ENCODE peak calls at places on chromosomes 16 and 17, in nine cellular contexts. O is GM23248, W is neural progenitor cell, P is SK-N-SH, Y is OCI-LY7, G is HCT116, Q is MM.1S, K is hepatocyte, J is GM23338. C is an unnamed sample.

GRCh38 chr17:3772764-3773163 is 28.2 kb downstream of the ITGAE start:
- DNase-seq in J (peak), P (no peak), G (no peak), W (no peak), K (no peak), O (no peak), Y (no peak), Q (no peak), C (no peak)

GRCh38 chr17:69245617-69246016 is 17.0 kb upstream of the ABCA10 start:
- DNase-seq in O (no peak), P (no peak), Q (no peak), G (no peak), W (no peak), J (no peak), K (no peak), Y (no peak), C (no peak)

GRCh38 chr17:50979524-50979927 is 113.4 kb upstream of the TOB1 start:
- DNase-seq in O (no peak), K (no peak), P (no peak), Y (no peak), J (no peak), W (no peak), Q (no peak), G (no peak), C (no peak)

GRCh38 chr17:50661795-50662391 is 27.2 kb downstream of the ABCC3 start:
- DNase-seq in W (no peak), K (peak), Q (peak), G (peak), O (peak), P (peak), Y (peak), J (peak), C (peak)

GRCh38 chr16:53341787-53342186 is 92.5 kb upstream of the RBL2 start:
- DNase-seq in W (no peak), O (no peak), J (no peak), P (no peak), K (no peak), Y (no peak), Q (no peak), G (no peak), C (no peak)

GRCh38 chr16:48041861-48042435 is 113.8 kb downstream of the ABCC12 start:
- DNase-seq in P (no peak), K (peak), J (peak), Y (no peak), G (peak), O (no peak), Q (no peak), W (peak), C (peak)

GRCh38 chr16:2970563-2970962 is 1.4 kb downstream of the PAQR4 start:
- DNase-seq in G (no peak), J (no peak), W (no peak), P (no peak), Q (no peak), Y (no peak), K (no peak), O (no peak), C (no peak)

GRCh38 chr16:67504190-67505021 is 21.1 kb upstream of the AGRP start:
- DNase-seq in G (no peak), W (no peak), Y (peak), J (no peak), K (no peak), P (no peak), Q (peak), O (peak), C (peak)

GRCh38 chr16:47978491-47979490 is 177.0 kb downstream of the ABCC12 start:
- DNase-seq in J (peak), Q (no peak), G (no peak), K (no peak), P (no peak), O (no peak), Y (no peak), W (peak), C (no peak)

GRCh38 chr17:80991645-80992076 is at the start of gene CHMP6:
- DNase-seq in W (peak), J (peak), G (peak), Y (peak), P (peak), Q (peak), O (peak), K (peak), C (peak)

GRCh38 chr16:84851192-84852127 is 31.7 kb downstream of the CRISPLD2 start:
- DNase-seq in P (no peak), G (no peak), Q (no peak), J (no peak), W (no peak), O (peak), Y (no peak), K (peak), C (peak)

GRCh38 chr16:27238016-27238587 is 30.5 kb downstream of the NSMCE1 start:
- DNase-seq in J (no peak), K (peak), W (no peak), P (no peak), Y (peak), G (no peak), O (no peak), Q (no peak), C (no peak)

GRCh38 chr17:42438600-42439567 is 15.8 kb upstream of the CAVIN1 start:
- DNase-seq in Q (peak), J (peak), K (no peak), W (no peak), O (peak), Y (peak), G (no peak), P (no peak), C (no peak)

GRCh38 chr17:76138234-76138895 is 2.7 kb downstream of the FOXJ1 start:
- DNase-seq in W (peak), Y (no peak), G (no peak), O (no peak), K (peak), J (peak), Q (no peak), P (peak), C (no peak)

GRCh38 chr17:54426287-54426886 is 474.3 kb upstream of the TOM1L1 start:
- DNase-seq in P (peak), Q (peak), W (peak), O (peak), J (peak), G (no peak), Y (peak), K (peak), C (peak)

GRCh38 chr17:13230350-13230900 is 212.6 kb upstream of the ELAC2 start:
- DNase-seq in W (no peak), Y (no peak), Q (no peak), K (no peak), O (peak), P (no peak), J (no peak), G (no peak), C (peak)

GRCh38 chr17:49514374-49514738 is 19.3 kb downstream of the NGFR start:
- DNase-seq in W (peak), G (no peak), O (peak), K (no peak), Y (no peak), P (peak), Q (peak), J (peak), C (no peak)

GRCh38 chr17:49513044-49513395 is 17.9 kb downstream of the NGFR start:
- DNase-seq in G (no peak), Q (no peak), K (no peak), W (no peak), P (no peak), O (no peak), J (no peak), Y (no peak), C (no peak)

GRCh38 chr17:49515196-49515770 is 20.2 kb downstream of the NGFR start:
- DNase-seq in O (peak), J (peak), K (peak), W (peak), P (peak), Q (peak), G (peak), Y (no peak), C (peak)

GRCh38 chr17:49512296-49513043 is 17.4 kb downstream of the NGFR start:
- DNase-seq in Q (no peak), O (no peak), K (no peak), P (no peak), W (no peak), Y (no peak), G (no peak), J (peak), C (no peak)

DNA sequence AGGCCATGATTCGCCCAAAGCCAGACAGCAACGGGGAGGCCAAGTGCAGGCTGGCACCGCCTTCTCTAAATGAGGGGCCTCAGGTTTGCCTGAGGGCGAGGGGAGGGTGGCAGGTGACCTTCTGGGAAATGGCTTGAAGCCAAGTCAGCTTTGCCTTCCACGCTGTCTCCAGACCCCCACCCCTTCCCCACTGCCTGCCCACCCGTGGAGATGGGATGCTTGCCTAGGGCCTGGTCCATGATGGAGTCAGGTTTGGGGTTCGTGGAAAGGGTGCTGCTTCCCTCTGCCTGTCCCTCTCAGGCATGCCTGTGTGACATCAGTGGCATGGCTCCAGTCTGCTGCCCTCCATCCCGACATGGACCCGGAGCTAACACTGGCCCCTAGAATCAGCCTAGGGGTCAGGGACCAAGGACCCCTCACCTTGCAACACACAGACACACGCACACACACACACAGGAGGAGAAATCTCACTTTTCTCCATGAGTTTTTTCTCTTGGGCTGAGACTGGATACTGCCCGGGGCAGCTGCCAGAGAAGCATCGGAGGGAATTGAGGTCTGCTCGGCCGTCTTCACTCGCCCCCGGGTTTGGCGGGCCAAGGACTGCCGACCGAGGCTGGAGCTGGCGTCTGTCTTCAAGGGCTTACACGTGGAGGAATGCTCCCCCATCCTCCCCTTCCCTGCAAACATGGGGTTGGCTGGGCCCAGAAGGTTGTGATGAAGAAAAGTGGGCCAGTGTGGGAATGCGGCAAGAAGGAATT is 18.7 kb downstream of the NGFR start:
- DNase-seq in P (no peak), G (no peak), Q (no peak), K (no peak), Y (no peak), W (no peak), O (no peak), J (no peak), C (no peak)
- TF ChIP-seq EZH2phosphoT487 in P (no peak), G (no peak), Q (no peak), K (no peak), Y (no peak), W (no peak), O (no peak), J (no peak), C (no peak)

GRCh38 chr17:29054835-29055234 is 11.9 kb downstream of the PIPOX start:
- DNase-seq in W (peak), K (no peak), Q (no peak), P (peak), G (no peak), Y (no peak), J (no peak), O (no peak), C (no peak)

GRCh38 chr17:29061036-29061435 is 18.1 kb downstream of the PIPOX start:
- DNase-seq in O (no peak), G (no peak), J (no peak), K (no peak), Q (no peak), W (no peak), Y (no peak), P (peak), C (no peak)

GRCh38 chr17:29060475-29060874 is 17.5 kb downstream of the PIPOX start:
- DNase-seq in O (no peak), Q (no peak), K (no peak), Y (no peak), J (no peak), W (peak), P (no peak), G (no peak), C (no peak)

GRCh38 chr17:29062215-29062614 is 19.3 kb downstream of the PIPOX start:
- DNase-seq in Q (no peak), W (no peak), K (no peak), P (no peak), J (no peak), O (no peak), Y (no peak), G (no peak), C (no peak)

GRCh38 chr17:29059281-29059680 is 16.3 kb downstream of the PIPOX start:
- DNase-seq in Q (no peak), O (peak), Y (no peak), K (peak), J (no peak), G (no peak), P (no peak), W (no peak), C (peak)
- TF ChIP-seq EZH2phosphoT487 in Q (no peak), O (no peak), Y (no peak), K (no peak), J (no peak), G (no peak), P (no peak), W (no peak), C (no peak)

GRCh38 chr17:10744509-10745000 is 14.7 kb upstream of the TMEM220 start:
- DNase-seq in Q (no peak), J (no peak), G (no peak), W (no peak), O (no peak), P (peak), K (no peak), Y (no peak), C (no peak)

GRCh38 chr17:10742431-10742830 is 12.6 kb upstream of the TMEM220 start:
- DNase-seq in G (no peak), K (no peak), J (no peak), Y (no peak), W (no peak), O (no peak), P (no peak), Q (no peak), C (no peak)

GRCh38 chr17:10743316-10744009 is 13.6 kb upstream of the TMEM220 start:
- DNase-seq in Y (no peak), K (no peak), Q (no peak), G (no peak), P (no peak), J (no peak), W (no peak), O (peak), C (peak)

GRCh38 chr17:10748475-10749110 is 18.8 kb upstream of the TMEM220 start:
- DNase-seq in O (no peak), P (peak), K (no peak), W (no peak), Y (no peak), G (no peak), Q (no peak), J (no peak), C (no peak)

GRCh38 chr17:10745231-10745630 is 15.4 kb upstream of the TMEM220 start:
- DNase-seq in J (no peak), K (peak), W (no peak), Y (no peak), P (no peak), Q (no peak), G (no peak), O (peak), C (no peak)
- TF ChIP-seq EZH2phosphoT487 in J (no peak), K (no peak), W (no peak), Y (no peak), P (no peak), Q (no peak), G (no peak), O (peak), C (no peak)

GRCh38 chr17:70610161-70610560 is 440.8 kb downstream of the KCNJ2 start:
- DNase-seq in O (no peak), Q (no peak), G (no peak), Y (no peak), P (no peak), K (no peak), J (no peak), W (no peak), C (no peak)

GRCh38 chr17:70608957-70609356 is 439.6 kb downstream of the KCNJ2 start:
- DNase-seq in K (no peak), P (no peak), J (no peak), Q (no peak), G (no peak), Y (no peak), W (no peak), O (no peak), C (no peak)

GRCh38 chr17:70608193-70608592 is 438.9 kb downstream of the KCNJ2 start:
- DNase-seq in W (no peak), J (no peak), Y (no peak), K (no peak), Q (no peak), G (no peak), O (no peak), P (no peak), C (peak)

GRCh38 chr17:70613681-70614080 is 444.3 kb downstream of the KCNJ2 start:
- DNase-seq in Q (no peak), Y (no peak), J (no peak), P (no peak), G (no peak), O (no peak), K (no peak), W (no peak), C (no peak)

DNA sequence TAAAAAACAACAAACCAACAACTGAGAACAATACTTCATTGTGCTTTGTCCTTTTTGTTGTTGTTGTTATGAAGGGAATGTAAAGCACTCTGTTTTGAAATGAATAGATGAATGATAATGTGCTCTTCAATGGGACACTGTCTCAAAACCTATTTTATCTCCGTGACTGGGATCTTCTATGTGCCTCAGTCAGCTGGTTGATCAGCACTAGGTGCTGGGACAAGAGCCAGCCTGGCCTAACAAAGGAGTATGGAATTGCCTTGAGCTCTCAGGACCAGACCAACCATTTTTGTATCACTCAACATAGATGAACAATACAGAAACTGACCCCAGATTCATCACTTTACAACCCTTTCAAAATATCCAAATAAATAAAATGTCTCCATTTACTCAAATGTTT is 440.2 kb downstream of the KCNJ2 start:
- DNase-seq in P (no peak), O (no peak), Y (no peak), G (no peak), Q (no peak), W (no peak), K (no peak), J (no peak), C (no peak)
- TF ChIP-seq EZH2phosphoT487 in P (no peak), O (no peak), Y (no peak), G (no peak), Q (no peak), W (no peak), K (no peak), J (no peak), C (no peak)